ENCODE peak calls at places on chromosomes 13 and 19, in eight cellular contexts. One of them, this sample, is unnamed.
A peak's percentile ranks its signal among the peaks of the same experiment; 100 is the strongest.

GRCh38 chr13:65907656-65908441 is 1322.3 kb downstream of the PCDH9 start:
- DNase-seq in B cell: no peak
- DNase-seq in NCI-H1417 treated with DMSO at 0.1 percent for 48 hours: no peak
- DNase-seq in A673: no peak
- DNase-seq in WTC11: no peak
- DNase-seq in stimulated activated CD8-positive, alpha-beta memory T cell treated with anti-CD3 and anti-CD28 coated beads, Interleukin-12 subunit alpha, Interleukin-12 subunit beta, amount 100 ng/mL, for 4 hours: no peak
- DNase-seq in retina: no peak
- DNase-seq in HTR-8/SVneo: no peak
- DNase-seq in this sample: no peak

GRCh38 chr19:39307822-39308530 is 11.8 kb downstream of the IFNL1 start:
- DNase-seq in NCI-H1417 treated with DMSO at 0.1 percent for 48 hours: no peak
- DNase-seq in HTR-8/SVneo: no peak
- DNase-seq in stimulated activated CD8-positive, alpha-beta memory T cell treated with anti-CD3 and anti-CD28 coated beads, Interleukin-12 subunit alpha, Interleukin-12 subunit beta, amount 100 ng/mL, for 4 hours: no peak
- DNase-seq in retina: peak; percentile 57
- DNase-seq in B cell: no peak
- DNase-seq in WTC11: peak; percentile 66
- DNase-seq in A673: no peak
- DNase-seq in this sample: peak; percentile 47

GRCh38 chr13:53800011-53800410 is 771.4 kb downstream of the OLFM4 start:
- DNase-seq in A673: peak; percentile 2
- DNase-seq in stimulated activated CD8-positive, alpha-beta memory T cell treated with anti-CD3 and anti-CD28 coated beads, Interleukin-12 subunit alpha, Interleukin-12 subunit beta, amount 100 ng/mL, for 4 hours: no peak
- DNase-seq in HTR-8/SVneo: no peak
- DNase-seq in NCI-H1417 treated with DMSO at 0.1 percent for 48 hours: no peak
- DNase-seq in B cell: no peak
- DNase-seq in retina: no peak
- DNase-seq in WTC11: no peak
- DNase-seq in this sample: no peak

GRCh38 chr13:107365466-107366215 is 797.7 kb upstream of the ARGLU1 start:
- DNase-seq in WTC11: no peak
- DNase-seq in B cell: no peak
- DNase-seq in A673: no peak
- DNase-seq in retina: no peak
- DNase-seq in NCI-H1417 treated with DMSO at 0.1 percent for 48 hours: no peak
- DNase-seq in stimulated activated CD8-positive, alpha-beta memory T cell treated with anti-CD3 and anti-CD28 coated beads, Interleukin-12 subunit alpha, Interleukin-12 subunit beta, amount 100 ng/mL, for 4 hours: no peak
- DNase-seq in HTR-8/SVneo: no peak
- DNase-seq in this sample: no peak

GRCh38 chr13:109332501-109333499 is 453.6 kb downstream of the IRS2 start:
- DNase-seq in NCI-H1417 treated with DMSO at 0.1 percent for 48 hours: no peak
- DNase-seq in retina: no peak
- DNase-seq in HTR-8/SVneo: no peak
- DNase-seq in stimulated activated CD8-positive, alpha-beta memory T cell treated with anti-CD3 and anti-CD28 coated beads, Interleukin-12 subunit alpha, Interleukin-12 subunit beta, amount 100 ng/mL, for 4 hours: no peak
- DNase-seq in A673: no peak
- DNase-seq in B cell: no peak
- DNase-seq in WTC11: peak; percentile 15
- DNase-seq in this sample: no peak

GRCh38 chr19:38252935-38253691 is 3.1 kb downstream of the PPP1R14A start:
- DNase-seq in NCI-H1417 treated with DMSO at 0.1 percent for 48 hours: no peak
- DNase-seq in HTR-8/SVneo: no peak
- DNase-seq in retina: peak; percentile 22
- DNase-seq in WTC11: peak; percentile 25
- DNase-seq in B cell: peak; percentile 69
- DNase-seq in A673: no peak
- DNase-seq in stimulated activated CD8-positive, alpha-beta memory T cell treated with anti-CD3 and anti-CD28 coated beads, Interleukin-12 subunit alpha, Interleukin-12 subunit beta, amount 100 ng/mL, for 4 hours: no peak
- DNase-seq in this sample: peak; percentile 85

GRCh38 chr13:66205807-66206206 is 1024.3 kb downstream of the PCDH9 start:
- DNase-seq in stimulated activated CD8-positive, alpha-beta memory T cell treated with anti-CD3 and anti-CD28 coated beads, Interleukin-12 subunit alpha, Interleukin-12 subunit beta, amount 100 ng/mL, for 4 hours: no peak
- DNase-seq in B cell: no peak
- DNase-seq in NCI-H1417 treated with DMSO at 0.1 percent for 48 hours: no peak
- DNase-seq in WTC11: no peak
- DNase-seq in A673: no peak
- DNase-seq in HTR-8/SVneo: no peak
- DNase-seq in retina: no peak
- DNase-seq in this sample: no peak

GRCh38 chr13:51618626-51619025 is 34.4 kb downstream of the WDFY2 start:
- DNase-seq in stimulated activated CD8-positive, alpha-beta memory T cell treated with anti-CD3 and anti-CD28 coated beads, Interleukin-12 subunit alpha, Interleukin-12 subunit beta, amount 100 ng/mL, for 4 hours: no peak
- DNase-seq in NCI-H1417 treated with DMSO at 0.1 percent for 48 hours: no peak
- DNase-seq in B cell: no peak
- DNase-seq in HTR-8/SVneo: no peak
- DNase-seq in A673: no peak
- DNase-seq in WTC11: no peak
- DNase-seq in retina: no peak
- DNase-seq in this sample: no peak

GRCh38 chr19:6423499-6424189 is 967 bp downstream of the KHSRP start:
- DNase-seq in NCI-H1417 treated with DMSO at 0.1 percent for 48 hours: no peak
- DNase-seq in retina: peak; percentile 42
- DNase-seq in HTR-8/SVneo: peak; percentile 60
- DNase-seq in B cell: no peak
- DNase-seq in stimulated activated CD8-positive, alpha-beta memory T cell treated with anti-CD3 and anti-CD28 coated beads, Interleukin-12 subunit alpha, Interleukin-12 subunit beta, amount 100 ng/mL, for 4 hours: no peak
- DNase-seq in A673: peak; percentile 61
- DNase-seq in WTC11: peak; percentile 59
- DNase-seq in this sample: peak; percentile 73

GRCh38 chr13:27973956-27974662 is 5.0 kb upstream of the CDX2 start:
- DNase-seq in B cell: no peak
- DNase-seq in retina: no peak
- DNase-seq in stimulated activated CD8-positive, alpha-beta memory T cell treated with anti-CD3 and anti-CD28 coated beads, Interleukin-12 subunit alpha, Interleukin-12 subunit beta, amount 100 ng/mL, for 4 hours: no peak
- DNase-seq in NCI-H1417 treated with DMSO at 0.1 percent for 48 hours: no peak
- DNase-seq in WTC11: no peak
- DNase-seq in A673: no peak
- DNase-seq in HTR-8/SVneo: no peak
- DNase-seq in this sample: no peak

GRCh38 chr19:44718441-44719261 is 19.7 kb downstream of the CEACAM16 start:
- DNase-seq in retina: peak; percentile 40
- DNase-seq in HTR-8/SVneo: peak; percentile 58
- DNase-seq in NCI-H1417 treated with DMSO at 0.1 percent for 48 hours: no peak
- DNase-seq in stimulated activated CD8-positive, alpha-beta memory T cell treated with anti-CD3 and anti-CD28 coated beads, Interleukin-12 subunit alpha, Interleukin-12 subunit beta, amount 100 ng/mL, for 4 hours: no peak
- DNase-seq in A673: no peak
- DNase-seq in WTC11: peak; percentile 66
- DNase-seq in B cell: no peak
- DNase-seq in this sample: no peak

GRCh38 chr19:1173160-1173844 is 766 bp downstream of the SBNO2 start:
- DNase-seq in retina: peak; percentile 45
- DNase-seq in B cell: peak; percentile 64
- DNase-seq in NCI-H1417 treated with DMSO at 0.1 percent for 48 hours: no peak
- DNase-seq in HTR-8/SVneo: no peak
- DNase-seq in stimulated activated CD8-positive, alpha-beta memory T cell treated with anti-CD3 and anti-CD28 coated beads, Interleukin-12 subunit alpha, Interleukin-12 subunit beta, amount 100 ng/mL, for 4 hours: no peak
- DNase-seq in WTC11: peak; percentile 42
- DNase-seq in A673: peak; percentile 50
- DNase-seq in this sample: no peak

GRCh38 chr19:2252481-2253105 is 3.5 kb downstream of the AMH start:
- DNase-seq in NCI-H1417 treated with DMSO at 0.1 percent for 48 hours: no peak
- DNase-seq in A673: no peak
- DNase-seq in stimulated activated CD8-positive, alpha-beta memory T cell treated with anti-CD3 and anti-CD28 coated beads, Interleukin-12 subunit alpha, Interleukin-12 subunit beta, amount 100 ng/mL, for 4 hours: no peak
- DNase-seq in retina: peak; percentile 56
- DNase-seq in WTC11: peak; percentile 39
- DNase-seq in B cell: peak; percentile 65
- DNase-seq in HTR-8/SVneo: no peak
- DNase-seq in this sample: no peak

GRCh38 chr13:106599875-106600797 is 32.2 kb upstream of the ARGLU1 start:
- DNase-seq in NCI-H1417 treated with DMSO at 0.1 percent for 48 hours: no peak
- DNase-seq in HTR-8/SVneo: no peak
- DNase-seq in stimulated activated CD8-positive, alpha-beta memory T cell treated with anti-CD3 and anti-CD28 coated beads, Interleukin-12 subunit alpha, Interleukin-12 subunit beta, amount 100 ng/mL, for 4 hours: no peak
- DNase-seq in retina: no peak
- DNase-seq in WTC11: no peak
- DNase-seq in B cell: no peak
- DNase-seq in A673: peak; percentile 74
- DNase-seq in this sample: no peak

This sample was measured in glutamatergic neuron.